ENCODE peak calls at places on chromosomes 3 and 15, in six cellular contexts. B, C, D, H, F and K are unnamed samples.

GRCh38 chr3:14137004-14137403 is 12.2 kb downstream of the TMEM43 start:
- DNase-seq in B (no peak), C (no peak), D (no peak), H (no peak), F (no peak), K (no peak)

GRCh38 chr15:101813803-101814534 is 2.0 kb downstream of the OR4F15 start:
- DNase-seq in B (no peak), C (no peak), D (peak), H (peak), F (peak), K (no peak)

GRCh38 chr3:126212629-126213375 is 32.4 kb upstream of the ALDH1L1 start:
- DNase-seq in B (no peak), C (peak), D (peak), H (peak), F (peak), K (no peak)

GRCh38 chr15:63350178-63350621 is 31.4 kb downstream of the CA12 start:
- DNase-seq in B (no peak), C (no peak), D (no peak), H (no peak), F (no peak), K (no peak)

GRCh38 chr3:48634661-48635221 is 520 bp downstream of the SLC26A6 start:
- DNase-seq in B (peak), C (peak), D (peak), H (peak), F (peak), K (peak)

GRCh38 chr3:139307072-139307491 is 36.7 kb upstream of the MRPS22 start:
- DNase-seq in B (no peak), C (no peak), D (no peak), H (no peak), F (no peak), K (no peak)

GRCh38 chr3:196712514-196713413 is 587 bp downstream of the PIGX start:
- DNase-seq in B (peak), C (peak), D (peak), H (peak), F (peak), K (peak)

GRCh38 chr15:88655103-88655553 is 16.3 kb downstream of the ISG20 start:
- DNase-seq in B (no peak), C (no peak), D (no peak), H (no peak), F (no peak), K (no peak)

GRCh38 chr3:149554826-149555225 is 80.3 kb downstream of the TM4SF4 start:
- DNase-seq in B (no peak), C (no peak), D (peak), H (peak), F (peak), K (no peak)

GRCh38 chr3:71185733-71186455 is 397.6 kb downstream of the FOXP1 start:
- DNase-seq in B (no peak), C (no peak), D (peak), H (peak), F (peak), K (no peak)

GRCh38 chr3:41893977-41894376 is 67.9 kb downstream of the ULK4 start:
- DNase-seq in B (no peak), C (peak), D (peak), H (peak), F (peak), K (no peak)

GRCh38 chr15:67049351-67050044 is 15.9 kb upstream of the SMAD3 start:
- DNase-seq in B (no peak), C (no peak), D (peak), H (peak), F (peak), K (no peak)